ENCODE peak calls at places on chromosome 12, in five cellular contexts. S is neural progenitor cell, H is PC-9, Y is GM23248, B is OCI-LY7. A is an unnamed sample. For H3K4me1, the result is how much of the 10 kb centered on the place peaks cover.

GRCh38 chr12:108094250-108094649 is 34.8 kb upstream of the WSCD2 start:
- DNase-seq in S (no peak), H (no peak), Y (no peak), B (no peak), A (no peak)

GRCh38 chr12:120234643-120235368 is 30.7 kb downstream of the PXN start:
- DNase-seq in S (peak), H (peak), Y (peak), B (peak), A (no peak)

GRCh38 chr12:129325566-129325965 is 472.3 kb downstream of the GLT1D1 start:
- DNase-seq in S (no peak), H (no peak), Y (no peak), B (no peak), A (no peak)

GRCh38 chr12:52321433-52321832 is 235 bp upstream of the KRT83 start:
- DNase-seq in S (no peak), H (no peak), Y (no peak), B (no peak), A (no peak)

GRCh38 chr12:19316420-19316819 is 122.9 kb upstream of the AEBP2 start:
- DNase-seq in S (no peak), H (no peak), Y (peak), B (no peak), A (no peak)

GRCh38 chr12:28817524-28817923 is 331.6 kb upstream of the FAR2 start:
- DNase-seq in S (no peak), H (no peak), Y (no peak), B (no peak), A (no peak)

GRCh38 chr12:12376636-12377448 is 20.0 kb downstream of the BORCS5 start:
- DNase-seq in S (peak), H (peak), Y (peak), B (peak), A (peak)

GRCh38 chr12:119936705-119937323 is 52.2 kb upstream of the BICDL1 start:
- DNase-seq in S (no peak), H (no peak), Y (no peak), B (no peak), A (no peak)

GRCh38 chr12:124318336-124319020 is 23.6 kb downstream of the RFLNA start:
- DNase-seq in S (no peak), H (no peak), Y (no peak), B (no peak), A (no peak)

GRCh38 chr12:81300454-81300853 is 222.6 kb downstream of the ACSS3 start:
- DNase-seq in S (peak), H (no peak), Y (peak), B (no peak), A (no peak)

GRCh38 chr12:53775478-53776145 is 23.8 kb upstream of the CISTR start:
- DNase-seq in S (no peak), H (no peak), Y (no peak), B (no peak), A (no peak)

GRCh38 chr12:56119361-56119796 is 1.3 kb downstream of the ZC3H10 start:
- DNase-seq in S (peak), H (peak), Y (peak), B (peak), A (peak)

GRCh38 chr12:105462841-105463240 is 132.3 kb downstream of the C12orf75 start:
- DNase-seq in S (no peak), H (no peak), Y (peak), B (no peak), A (no peak)

GRCh38 chr12:5307065-5307464 is 124.8 kb upstream of the NTF3 start:
- DNase-seq in S (no peak), H (no peak), Y (no peak), B (no peak), A (no peak)

GRCh38 chr12:112716099-112717093 is 75.2 kb upstream of the RPH3A start:
- DNase-seq in S (peak), H (no peak), Y (peak), B (peak), A (peak)

GRCh38 chr12:124884587-124885438 is 21.1 kb upstream of the SCARB1 start:
- DNase-seq in S (peak), H (no peak), Y (no peak), B (peak), A (peak)

GRCh38 chr12:123427036-123427769 is 9.3 kb downstream of the RILPL2 start:
- DNase-seq in S (no peak), H (no peak), Y (no peak), B (peak), A (no peak)

GRCh38 chr12:89363084-89363483 is 10.8 kb upstream of the DUSP6 start:
- DNase-seq in S (no peak), H (no peak), Y (no peak), B (no peak), A (no peak)

GRCh38 chr12:112936927-112937326 is 1.3 kb upstream of the OAS3 start:
- DNase-seq in S (no peak), H (peak), Y (no peak), B (no peak), A (no peak)

GRCh38 chr12:16530268-16530865 is 75.6 kb downstream of the LMO3 start:
- DNase-seq in S (no peak), H (no peak), Y (no peak), B (no peak), A (no peak)

GRCh38 chr12:67773896-67774295 is 125.4 kb downstream of the DYRK2 start:
- DNase-seq in S (no peak), H (no peak), Y (no peak), B (no peak), A (no peak)

GRCh38 chr12:49092086-49092815 is 2.4 kb downstream of the DHH start:
- DNase-seq in S (peak), H (no peak), Y (peak), B (peak), A (peak)

GRCh38 chr12:126891789-126892188 is 1375.2 kb upstream of the TMEM132C start:
- DNase-seq in S (no peak), H (no peak), Y (no peak), B (no peak), A (no peak)

GRCh38 chr12:83823386-83824045 is 1089.1 kb downstream of the SLC6A15 start:
- DNase-seq in S (peak), H (peak), Y (peak), B (peak), A (peak)

GRCh38 chr12:124387510-124387855 is 92.6 kb downstream of the RFLNA start:
- DNase-seq in S (no peak), H (no peak), Y (peak), B (no peak), A (no peak)

GRCh38 chr12:27220057-27220987 is 23.8 kb upstream of the STK38L start:
- DNase-seq in S (no peak), H (peak), Y (peak), B (peak), A (no peak)

GRCh38 chr12:12714276-12715001 is 2.7 kb upstream of the CDKN1B start:
- DNase-seq in S (peak), H (no peak), Y (peak), B (peak), A (peak)

GRCh38 chr12:20154060-20154459 is 214.3 kb upstream of the PDE3A start:
- DNase-seq in S (no peak), H (no peak), Y (no peak), B (no peak), A (no peak)

GRCh38 chr12:77388611-77389265 is 323.4 kb upstream of the E2F7 start:
- DNase-seq in S (no peak), H (no peak), Y (peak), B (no peak), A (no peak)

GRCh38 chr12:45654002-45654401 is 75.5 kb upstream of the ARID2 start:
- DNase-seq in S (no peak), H (no peak), Y (no peak), B (no peak), A (no peak)

GRCh38 chr12:57816855-57817151 is 1.7 kb downstream of the AVIL start:
- DNase-seq in S (no peak), H (no peak), Y (peak), B (no peak), A (no peak)

GRCh38 chr12:114547636-114548035 is 136.3 kb downstream of the TBX3 start:
- DNase-seq in S (no peak), H (no peak), Y (no peak), B (no peak), A (no peak)

GRCh38 chr12:122356192-122356635 is 66.3 kb downstream of the CLIP1 start:
- DNase-seq in S (peak), H (peak), Y (peak), B (peak), A (peak)

GRCh38 chr12:113407931-113408585 is 4.4 kb upstream of the SDS start:
- DNase-seq in S (no peak), H (no peak), Y (peak), B (no peak), A (no peak)

GRCh38 chr12:94909609-94910008 is 93.9 kb downstream of the NDUFA12 start:
- DNase-seq in S (peak), H (no peak), Y (no peak), B (no peak), A (no peak)

GRCh38 chr12:87201598-87201997 is 827.6 kb downstream of the C12orf50 start:
- DNase-seq in S (no peak), H (no peak), Y (no peak), B (no peak), A (no peak)

GRCh38 chr12:68237523-68238070 is 12.0 kb upstream of the IL26 start:
- DNase-seq in S (no peak), H (no peak), Y (peak), B (no peak), A (no peak)

GRCh38 chr12:51823875-51824565 is 24.5 kb downstream of the FIGNL2 start:
- DNase-seq in S (peak), H (peak), Y (peak), B (peak), A (peak)

GRCh38 chr12:116244001-116244400 is 33.5 kb downstream of the MED13L start:
- DNase-seq in S (no peak), H (no peak), Y (no peak), B (no peak), A (no peak)
- H3K4me3 ChIP-seq in S (no peak), H (no peak), Y (no peak), B (no peak), A (no peak)

GRCh38 chr12:6552140-6552551 is 3.7 kb downstream of the IFFO1 start:
- DNase-seq in S (no peak), H (no peak), Y (peak), B (no peak), A (no peak)

GRCh38 chr12:6549379-6550151 is 6.3 kb downstream of the IFFO1 start:
- DNase-seq in S (no peak), H (no peak), Y (no peak), B (no peak), A (no peak)

GRCh38 chr12:6551063-6551461 is 4.8 kb downstream of the IFFO1 start:
- DNase-seq in S (no peak), H (no peak), Y (peak), B (no peak), A (no peak)

GRCh38 chr12:6551496-6552139 is 4.2 kb downstream of the IFFO1 start:
- DNase-seq in S (no peak), H (no peak), Y (peak), B (no peak), A (no peak)

GRCh38 chr12:6550294-6551062 is 5.4 kb downstream of the IFFO1 start:
- DNase-seq in S (no peak), H (no peak), Y (no peak), B (no peak), A (no peak)
- H3K4me1 ChIP-seq in S (under half), H (under half), Y (half or more), B (under half), A (under half)

GRCh38 chr12:461425-461824 is 1.7 kb downstream of the B4GALNT3 start:
- DNase-seq in S (no peak), H (no peak), Y (no peak), B (no peak), A (no peak)

GRCh38 chr12:457676-458075 is 2.1 kb upstream of the B4GALNT3 start:
- DNase-seq in S (no peak), H (no peak), Y (no peak), B (no peak), A (no peak)

GRCh38 chr12:459430-460258 is at the start of gene B4GALNT3:
- DNase-seq in S (peak), H (no peak), Y (peak), B (peak), A (no peak)

GRCh38 chr12:460301-461230 is 827 bp downstream of the B4GALNT3 start:
- DNase-seq in S (peak), H (no peak), Y (peak), B (peak), A (no peak)

GRCh38 chr12:459050-459429 is 699 bp upstream of the B4GALNT3 start:
- DNase-seq in S (no peak), H (no peak), Y (no peak), B (no peak), A (no peak)
- H3K4me3 ChIP-seq in S (peak), H (no peak), Y (peak), B (no peak), A (no peak)

GRCh38 chr12:2733493-2734252 is 61.1 kb upstream of the FKBP4 start:
- DNase-seq in S (peak), H (no peak), Y (no peak), B (no peak), A (no peak)
- H3K4me1 ChIP-seq in S (under half), H (under half), Y (under half), B (under half), A (under half)

GRCh38 chr12:6567824-6568617 is at the start of gene NOP2:
- DNase-seq in S (peak), H (peak), Y (peak), B (peak), A (peak)

GRCh38 chr12:6570264-6570887 is 2.3 kb upstream of the NOP2 start:
- DNase-seq in S (peak), H (peak), Y (peak), B (peak), A (peak)

GRCh38 chr12:6569786-6570185 is 1.7 kb upstream of the NOP2 start:
- DNase-seq in S (no peak), H (no peak), Y (no peak), B (no peak), A (no peak)

GRCh38 chr12:6567112-6567680 is 895 bp downstream of the NOP2 start:
- DNase-seq in S (no peak), H (peak), Y (peak), B (peak), A (peak)

DNA sequence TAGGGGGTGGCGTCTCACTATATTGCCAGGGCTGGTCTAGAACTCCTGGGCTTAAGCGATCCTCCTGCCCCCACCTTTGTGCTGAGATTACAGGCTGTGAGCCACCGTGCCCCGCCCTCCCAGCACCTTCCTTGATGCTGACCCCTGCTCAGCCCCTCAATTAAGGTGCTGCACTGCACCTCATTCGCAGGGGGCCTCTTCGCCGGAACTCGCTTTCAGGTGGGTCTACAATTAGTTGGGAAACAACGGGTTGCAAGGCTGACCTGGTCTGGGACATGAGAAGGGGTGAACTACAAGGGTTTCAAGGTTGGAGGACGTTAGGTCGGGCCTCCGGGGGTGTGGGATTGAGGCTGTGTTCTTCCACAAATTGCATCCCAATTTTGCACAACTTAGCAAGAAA is 1.2 kb upstream of the NOP2 start:
- DNase-seq in S (no peak), H (peak), Y (no peak), B (no peak), A (no peak)
- H3K4me3 ChIP-seq in S (no peak), H (peak), Y (peak), B (no peak), A (peak)

GRCh38 chr12:14935031-14935430 is 3.3 kb downstream of the ERP27 start:
- DNase-seq in S (no peak), H (peak), Y (no peak), B (no peak), A (no peak)
- H3K4me1 ChIP-seq in S (under half), H (half or more), Y (under half), B (under half), A (under half)

GRCh38 chr12:132169376-132169775 is 25.1 kb downstream of the NOC4L start:
- DNase-seq in S (no peak), H (no peak), Y (no peak), B (no peak), A (no peak)
- H3K4me3 ChIP-seq in S (no peak), H (no peak), Y (no peak), B (no peak), A (no peak)

GRCh38 chr12:25797949-25798348 is 160.5 kb upstream of the RASSF8 start:
- DNase-seq in S (no peak), H (no peak), Y (no peak), B (no peak), A (no peak)

GRCh38 chr12:25797335-25797863 is 161.1 kb upstream of the RASSF8 start:
- DNase-seq in S (no peak), H (peak), Y (no peak), B (no peak), A (no peak)

GRCh38 chr12:25801621-25802243 is 156.8 kb upstream of the RASSF8 start:
- DNase-seq in S (no peak), H (no peak), Y (no peak), B (no peak), A (no peak)

GRCh38 chr12:25796523-25797000 is 161.9 kb upstream of the RASSF8 start:
- DNase-seq in S (no peak), H (no peak), Y (no peak), B (no peak), A (no peak)

GRCh38 chr12:25800101-25800500 is 158.4 kb upstream of the RASSF8 start:
- DNase-seq in S (no peak), H (no peak), Y (no peak), B (no peak), A (peak)
- H3K4me1 ChIP-seq in S (under half), H (under half), Y (under half), B (under half), A (under half)

A was measured in Karpas-422.